ENCODE peak calls at places on chromosomes 3 and 15, in six cellular contexts. U, C, O, H, X and W are unnamed samples.

GRCh38 chr3:40079203-40079844 is 230.2 kb upstream of the EIF1B start:
- DNase-seq in U (no peak), C (no peak), O (no peak), H (no peak), X (peak), W (no peak)

GRCh38 chr15:27796405-27797085 is 302.6 kb downstream of the OCA2 start:
- DNase-seq in U (no peak), C (no peak), O (no peak), H (no peak), X (no peak), W (no peak)

GRCh38 chr3:3817870-3818269 is 18.6 kb downstream of the LRRN1 start:
- DNase-seq in U (peak), C (no peak), O (no peak), H (no peak), X (no peak), W (no peak)

GRCh38 chr3:79385211-79385610 is 382.6 kb downstream of the ROBO1 start:
- DNase-seq in U (no peak), C (no peak), O (no peak), H (no peak), X (no peak), W (no peak)

GRCh38 chr15:68930268-68931022 is at the start of gene SPESP1:
- DNase-seq in U (peak), C (peak), O (no peak), H (peak), X (peak), W (no peak)

GRCh38 chr3:150146891-150147761 is 176.4 kb upstream of the PFN2 start:
- DNase-seq in U (peak), C (peak), O (peak), H (no peak), X (peak), W (peak)

GRCh38 chr3:104763007-104763406 is 603.7 kb upstream of the ALCAM start:
- DNase-seq in U (peak), C (peak), O (no peak), H (peak), X (no peak), W (no peak)

GRCh38 chr3:94365006-94365405 is 302.1 kb downstream of the NSUN3 start:
- DNase-seq in U (no peak), C (no peak), O (no peak), H (no peak), X (no peak), W (no peak)

GRCh38 chr3:186049001-186049400 is 59.9 kb downstream of the ETV5 start:
- DNase-seq in U (no peak), C (no peak), O (no peak), H (no peak), X (no peak), W (no peak)

DNA sequence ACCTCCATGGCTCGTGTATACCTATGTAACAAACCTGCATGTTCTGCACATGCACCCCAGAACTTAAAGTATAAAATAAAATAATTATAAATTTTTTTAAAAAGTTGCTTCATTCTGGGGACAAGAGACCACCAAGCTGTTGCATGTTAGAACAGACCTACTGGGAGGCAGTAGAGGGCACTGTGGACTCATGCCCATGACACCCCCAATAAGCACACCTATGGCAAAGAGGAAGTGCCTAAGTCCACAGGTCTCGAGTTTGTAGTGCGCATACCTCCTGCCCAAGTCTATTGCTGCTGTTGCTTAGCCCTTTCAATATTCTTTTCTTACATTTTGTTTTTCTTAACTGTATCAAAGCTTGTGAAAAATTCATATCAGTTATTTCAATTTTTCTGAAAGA is 267.9 kb upstream of the THBS1 start:
- DNase-seq in U (peak), C (no peak), O (no peak), H (no peak), X (no peak), W (peak)
- TF ChIP-seq CTCF in U (no peak), C (no peak), O (no peak), H (peak), X (peak), W (peak)

GRCh38 chr15:45136378-45136764 is 6.6 kb downstream of the DUOX1 start:
- DNase-seq in U (no peak), C (no peak), O (no peak), H (no peak), X (no peak), W (no peak)
- TF ChIP-seq CTCF in U (no peak), C (no peak), O (no peak), H (no peak), X (no peak), W (peak)

GRCh38 chr3:113441051-113441770 is at the start of gene CFAP44:
- DNase-seq in U (no peak), C (peak), O (no peak), H (peak), X (peak), W (peak)

GRCh38 chr3:113436794-113437193 is 4.5 kb downstream of the CFAP44 start:
- DNase-seq in U (peak), C (peak), O (no peak), H (no peak), X (peak), W (no peak)

GRCh38 chr3:113439576-113439975 is 1.7 kb downstream of the CFAP44 start:
- DNase-seq in U (peak), C (no peak), O (no peak), H (no peak), X (no peak), W (no peak)

DNA sequence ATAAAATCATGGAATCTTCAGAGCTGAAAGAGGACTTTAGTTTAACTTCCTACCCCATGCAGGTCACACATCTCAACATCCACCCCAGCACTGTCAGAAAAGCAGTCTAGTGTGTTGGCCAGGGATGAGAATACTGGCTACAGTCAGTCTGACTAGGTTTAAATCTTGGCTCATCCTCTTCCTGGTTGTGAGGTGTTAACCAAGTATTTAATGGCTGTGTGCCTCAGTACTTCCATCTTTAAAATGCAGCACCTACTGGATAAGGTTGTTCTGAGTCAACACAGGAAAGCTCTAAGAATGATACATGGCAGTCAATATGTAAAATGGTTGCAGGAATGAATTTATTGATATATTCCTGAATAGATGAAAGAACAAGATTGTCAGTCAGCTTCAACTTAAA is 3.1 kb downstream of the CFAP44 start:
- DNase-seq in U (no peak), C (no peak), O (no peak), H (no peak), X (no peak), W (no peak)
- TF ChIP-seq CTCF in U (no peak), C (no peak), O (no peak), H (no peak), X (no peak), W (no peak)

GRCh38 chr3:123781138-123781537 is 103.0 kb downstream of the MYLK start:
- DNase-seq in U (peak), C (no peak), O (no peak), H (no peak), X (no peak), W (no peak)
- TF ChIP-seq CTCF in U (no peak), C (no peak), O (no peak), H (no peak), X (no peak), W (no peak)

GRCh38 chr15:92954578-92954977 is 54.5 kb downstream of the CHD2 start:
- DNase-seq in U (peak), C (no peak), O (no peak), H (no peak), X (no peak), W (no peak)
- TF ChIP-seq CTCF in U (peak), C (no peak), O (no peak), H (no peak), X (peak), W (no peak)

GRCh38 chr15:63576441-63576840 is 20.7 kb upstream of the FBXL22 start:
- DNase-seq in U (no peak), C (no peak), O (no peak), H (no peak), X (no peak), W (no peak)
- TF ChIP-seq CTCF in U (no peak), C (no peak), O (no peak), H (no peak), X (no peak), W (no peak)

GRCh38 chr3:28853830-28854229 is 427.0 kb upstream of the RBMS3 start:
- DNase-seq in U (peak), C (peak), O (no peak), H (no peak), X (no peak), W (no peak)
- TF ChIP-seq CTCF in U (peak), C (no peak), O (no peak), H (no peak), X (peak), W (no peak)

DNA sequence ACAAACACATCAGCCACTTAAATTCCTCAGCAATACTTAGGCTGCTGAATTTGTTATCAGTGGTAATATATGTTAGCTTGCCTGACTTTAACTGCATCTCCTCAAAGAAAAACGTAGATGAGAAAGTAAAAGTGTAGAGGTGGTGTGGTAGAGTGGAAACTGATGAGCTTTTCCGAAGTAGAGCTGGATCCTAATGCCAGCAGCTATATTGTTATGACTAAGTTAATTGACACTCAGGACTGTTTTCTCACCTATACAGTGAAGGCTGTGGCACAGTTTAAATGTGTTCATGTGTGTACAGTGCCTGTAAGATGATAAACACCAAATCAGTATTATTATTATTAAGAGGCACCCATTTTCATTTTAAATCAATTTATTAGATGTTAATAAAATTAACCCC is 174.9 kb downstream of the TNIK start:
- DNase-seq in U (peak), C (no peak), O (no peak), H (no peak), X (no peak), W (no peak)
- TF ChIP-seq CTCF in U (no peak), C (no peak), O (no peak), H (no peak), X (no peak), W (no peak)

DNA sequence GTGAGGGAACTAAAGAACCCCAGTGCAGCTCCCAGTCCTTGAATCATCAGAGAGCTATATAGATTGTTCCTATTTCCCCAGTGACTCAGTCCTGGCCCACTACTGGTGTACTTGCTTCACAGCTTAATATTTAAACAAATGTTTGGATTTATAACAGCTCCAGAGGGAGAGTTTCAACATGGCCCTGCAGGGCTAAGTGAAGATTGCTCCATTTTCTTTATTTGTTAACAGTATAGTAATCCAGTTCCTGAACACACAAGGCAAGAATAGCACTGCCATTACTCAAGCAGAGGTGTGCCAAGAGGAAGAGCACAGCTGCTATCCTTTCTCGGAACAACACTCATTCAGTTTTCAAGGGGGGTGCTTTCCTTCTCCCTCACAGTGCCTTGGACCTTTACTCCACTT is 6.5 kb downstream of the SQOR start:
- DNase-seq in U (peak), C (peak), O (no peak), H (no peak), X (peak), W (no peak)
- TF ChIP-seq CTCF in U (peak), C (no peak), O (no peak), H (no peak), X (peak), W (no peak)

GRCh38 chr3:33439421-33440327 is 531 bp downstream of the UBP1 start:
- DNase-seq in U (peak), C (peak), O (no peak), H (peak), X (no peak), W (peak)
- TF ChIP-seq CTCF in U (peak), C (no peak), O (no peak), H (peak), X (peak), W (peak)